ENCODE peak calls at places on chromosomes 1 and 21, in seven cellular contexts. V is right atrium auricular region, Z is AG09309, H is A673, O is epithelial cell of esophagus, B is tibial nerve, C is heart right ventricle. W is an unnamed sample.

GRCh38 chr1:157862114-157863070 is 20.8 kb upstream of the CD5L start:
- DNase-seq in H (no peak), B (no peak), Z (no peak), V (no peak), C (no peak), O (peak), W (no peak)

GRCh38 chr1:43881415-43881814 is 52.2 kb upstream of the ARTN start:
- DNase-seq in H (peak), O (no peak), B (no peak), C (no peak), V (no peak), Z (no peak), W (no peak)

GRCh38 chr1:158002630-158003408 is 9.4 kb downstream of the KIRREL1 start:
- DNase-seq in B (no peak), V (no peak), Z (no peak), H (peak), C (no peak), O (no peak), W (no peak)

GRCh38 chr1:59669752-59670312 is 144.9 kb upstream of the HOOK1 start:
- DNase-seq in Z (no peak), B (peak), H (peak), V (no peak), O (no peak), C (peak), W (peak)

GRCh38 chr1:207097871-207098324 is 6.1 kb upstream of the C4BPA start:
- DNase-seq in B (no peak), H (no peak), C (no peak), O (peak), Z (no peak), V (no peak), W (no peak)

GRCh38 chr1:245431706-245432105 is 276.9 kb downstream of the KIF26B start:
- DNase-seq in O (no peak), H (no peak), Z (no peak), C (no peak), B (no peak), V (no peak), W (no peak)

GRCh38 chr1:231931846-231932454 is 305.4 kb downstream of the DISC1 start:
- DNase-seq in H (peak), O (no peak), V (no peak), C (no peak), Z (no peak), B (no peak), W (no peak)

GRCh38 chr1:4728319-4729107 is 74.1 kb downstream of the AJAP1 start:
- DNase-seq in Z (no peak), O (no peak), H (no peak), B (no peak), C (no peak), V (no peak), W (no peak)

GRCh38 chr1:201126832-201127754 is at the start of gene ASCL5:
- DNase-seq in O (peak), B (no peak), V (no peak), H (no peak), Z (no peak), C (no peak), W (no peak)

GRCh38 chr1:59332983-59333382 is 36.1 kb downstream of the FGGY start:
- DNase-seq in B (no peak), C (no peak), H (peak), O (peak), Z (peak), V (no peak), W (peak)

GRCh38 chr1:24250791-24251190 is 63.7 kb upstream of the IFNLR1 start:
- DNase-seq in Z (no peak), B (no peak), C (no peak), H (no peak), V (no peak), O (no peak), W (no peak)

GRCh38 chr1:214549604-214550338 is 1.6 kb downstream of the PTPN14 start:
- DNase-seq in B (no peak), H (peak), V (no peak), O (peak), Z (no peak), C (no peak), W (no peak)

GRCh38 chr1:115890618-115891017 is 49.7 kb upstream of the NHLH2 start:
- DNase-seq in V (no peak), Z (no peak), H (no peak), O (no peak), B (no peak), C (no peak), W (no peak)

GRCh38 chr21:41633627-41634026 is 125.7 kb upstream of the TMPRSS2 start:
- DNase-seq in B (no peak), H (no peak), O (no peak), V (no peak), C (no peak), Z (no peak), W (no peak)

GRCh38 chr1:93877529-93877928 is 1.5 kb downstream of the DNTTIP2 start:
- DNase-seq in H (no peak), Z (no peak), B (no peak), O (no peak), V (no peak), C (no peak), W (no peak)
- H3K4me3 ChIP-seq in H (peak), Z (no peak), B (no peak), O (no peak), V (no peak), C (no peak), W (no peak)

GRCh38 chr1:16924919-16925477 is 3.3 kb downstream of the CROCC start:
- DNase-seq in O (no peak), C (no peak), Z (no peak), V (no peak), H (no peak), B (no peak), W (no peak)
- TF ChIP-seq CTCF in O (peak), C (no peak), Z (no peak), V (no peak), H (peak), B (no peak), W (peak)

GRCh38 chr1:156246762-156247459 is 945 bp downstream of the PAQR6 start:
- DNase-seq in V (no peak), O (no peak), H (no peak), Z (no peak), B (peak), C (no peak), W (no peak)

GRCh38 chr1:156244126-156244525 is 2.1 kb downstream of the BGLAP start:
- DNase-seq in Z (no peak), O (no peak), H (no peak), C (no peak), V (no peak), B (no peak), W (no peak)

GRCh38 chr1:156244712-156245111 is 2.7 kb downstream of the BGLAP start:
- DNase-seq in V (no peak), C (no peak), Z (no peak), O (no peak), B (no peak), H (no peak), W (no peak)

GRCh38 chr1:156246241-156246761 is 1.6 kb downstream of the PAQR6 start:
- DNase-seq in Z (no peak), V (no peak), C (no peak), B (no peak), O (no peak), H (no peak), W (no peak)

GRCh38 chr1:156245451-156246232 is 2.2 kb downstream of the PAQR6 start:
- DNase-seq in Z (no peak), B (no peak), C (no peak), V (no peak), H (no peak), O (peak), W (no peak)
- H3K4me3 ChIP-seq in Z (no peak), B (peak), C (peak), V (peak), H (peak), O (peak), W (peak)

GRCh38 chr1:213008564-213008963 is 7.1 kb downstream of the ANGEL2 start:
- DNase-seq in O (no peak), B (no peak), C (no peak), V (no peak), H (no peak), Z (no peak), W (no peak)

GRCh38 chr1:213003281-213003680 is 12.4 kb downstream of the ANGEL2 start:
- DNase-seq in B (no peak), Z (no peak), O (no peak), C (no peak), V (no peak), H (no peak), W (no peak)
- TF ChIP-seq CTCF in B (no peak), Z (no peak), O (no peak), C (no peak), V (no peak), H (no peak), W (no peak)

DNA sequence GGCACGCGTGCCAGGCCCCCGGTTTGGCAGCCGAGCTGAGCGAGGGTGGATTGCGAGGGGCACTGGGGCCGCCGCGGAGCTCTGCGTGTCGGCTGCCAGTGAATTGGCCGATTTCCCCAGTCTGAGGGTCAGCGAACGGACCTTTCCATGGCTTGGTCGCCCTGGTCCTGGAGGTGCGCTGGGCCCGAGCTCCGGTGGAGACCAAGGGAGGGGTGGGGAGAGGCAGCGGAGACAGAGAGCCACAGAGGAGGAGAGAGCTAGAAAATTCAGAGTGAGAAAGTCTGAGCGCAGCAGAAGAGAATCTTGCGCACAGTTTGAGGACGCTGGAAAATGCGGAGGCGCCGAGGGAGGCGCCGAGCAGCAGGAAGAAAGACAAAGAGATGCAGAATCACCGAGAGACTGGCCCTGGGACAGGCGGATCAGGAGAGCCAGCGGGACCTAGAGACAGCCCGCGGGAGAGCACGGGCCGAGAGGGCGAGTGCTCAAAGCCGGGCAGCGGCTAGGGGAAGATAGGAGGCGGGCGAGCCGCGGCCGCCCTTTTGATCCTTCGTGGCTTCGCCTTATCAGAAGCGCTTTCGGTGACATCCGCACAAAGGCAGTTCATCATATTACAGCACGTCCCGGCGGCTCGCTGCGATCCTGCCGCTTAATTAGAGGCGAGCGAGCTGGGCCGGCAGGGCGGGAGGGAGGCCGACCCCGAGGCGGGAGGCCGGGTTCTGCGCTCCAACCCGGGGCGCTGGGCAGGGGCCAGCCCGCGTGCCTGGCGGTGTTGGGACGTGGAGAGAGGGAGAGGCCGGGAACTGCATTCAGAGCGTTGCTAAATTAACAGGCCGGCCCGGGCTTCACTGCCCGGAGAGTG is 12.7 kb downstream of the PAX7 start:
- DNase-seq in V (no peak), C (no peak), B (no peak), O (peak), H (peak), Z (no peak), W (no peak)
- H3K4me3 ChIP-seq in V (no peak), C (no peak), B (no peak), O (no peak), H (peak), Z (no peak), W (no peak)